ENCODE peak calls at places on chromosomes 1 and 21, in seven cellular contexts. A is CD4-positive, alpha-beta memory T cell; H is dorsolateral prefrontal cortex; G is astrocyte of the cerebellum; Q is BE2C; E is kidney; N is cardiac muscle cell. U is an unnamed sample.

GRCh38 chr1:115136706-115137105 is 47.4 kb upstream of the TSPAN2 start:
- DNase-seq in A (no peak), H (no peak), G (no peak), Q (no peak), E (no peak), N (no peak), U (no peak)

GRCh38 chr1:161082996-161083742 is 6.2 kb downstream of the NECTIN4 start:
- DNase-seq in A (no peak), H (no peak), G (peak; percentile 84), Q (peak; percentile 35), E (peak; percentile 96), N (peak; percentile 94), U (no peak)

GRCh38 chr1:204377800-204378608 is 18.3 kb upstream of the PLEKHA6 start:
- DNase-seq in A (peak; percentile 40), H (no peak), G (no peak), Q (peak; percentile 31), E (peak; percentile 79), N (no peak), U (peak; percentile 16)

GRCh38 chr1:31374511-31375196 is 1.8 kb upstream of the FABP3 start:
- DNase-seq in A (no peak), H (peak; percentile 25), G (no peak), Q (no peak), E (no peak), N (peak; percentile 18), U (no peak)

GRCh38 chr1:110880708-110881374 is 7.9 kb downstream of the CD53 start:
- DNase-seq in A (peak; percentile 67), H (no peak), G (no peak), Q (no peak), E (no peak), N (no peak), U (no peak)

GRCh38 chr1:4678318-4678717 is 23.9 kb downstream of the AJAP1 start:
- DNase-seq in A (no peak), H (no peak), G (no peak), Q (no peak), E (peak; percentile 6), N (no peak), U (no peak)

GRCh38 chr1:50659107-50659628 is 235.9 kb upstream of the DMRTA2 start:
- DNase-seq in A (no peak), H (no peak), G (no peak), Q (no peak), E (no peak), N (no peak), U (no peak)

GRCh38 chr1:206050655-206051235 is 2.2 kb upstream of the RHEX start:
- DNase-seq in A (peak; percentile 42), H (no peak), G (no peak), Q (no peak), E (peak; percentile 81), N (no peak), U (peak; percentile 100)

GRCh38 chr1:155327981-155328380 is 7.3 kb downstream of the RUSC1 start:
- DNase-seq in A (no peak), H (no peak), G (no peak), Q (no peak), E (no peak), N (no peak), U (no peak)

GRCh38 chr1:103948526-103948925 is 198.8 kb downstream of the AMY1C start:
- DNase-seq in A (no peak), H (no peak), G (no peak), Q (no peak), E (no peak), N (peak; percentile 2), U (no peak)

GRCh38 chr1:35406103-35406502 is 137.6 kb downstream of the ZMYM4 start:
- DNase-seq in A (no peak), H (no peak), G (no peak), Q (no peak), E (no peak), N (no peak), U (no peak)

GRCh38 chr1:86648255-86648654 is 56.1 kb upstream of the SH3GLB1 start:
- DNase-seq in A (no peak), H (no peak), G (peak; percentile 29), Q (no peak), E (no peak), N (peak; percentile 62), U (peak; percentile 3)

GRCh38 chr1:54671985-54672608 is 30.5 kb downstream of the MROH7 start:
- DNase-seq in A (peak; percentile 53), H (no peak), G (peak; percentile 20), Q (peak; percentile 65), E (no peak), N (peak; percentile 64), U (peak; percentile 19)

GRCh38 chr1:20376880-20377494 is 86.3 kb downstream of the VWA5B1 start:
- DNase-seq in A (peak; percentile 20), H (peak; percentile 68), G (no peak), Q (peak; percentile 48), E (no peak), N (peak; percentile 58), U (no peak)

GRCh38 chr21:31713973-31714740 is 17.8 kb downstream of the SCAF4 start:
- DNase-seq in A (no peak), H (no peak), G (no peak), Q (no peak), E (no peak), N (no peak), U (no peak)

GRCh38 chr1:59323879-59324278 is 27.0 kb downstream of the FGGY start:
- DNase-seq in A (no peak), H (no peak), G (no peak), Q (no peak), E (no peak), N (no peak), U (no peak)

GRCh38 chr1:70641868-70642267 is 230.8 kb downstream of the CTH start:
- DNase-seq in A (no peak), H (no peak), G (no peak), Q (no peak), E (no peak), N (no peak), U (no peak)

GRCh38 chr1:111736548-111737215 is 2.5 kb downstream of the INKA2 start:
- DNase-seq in A (no peak), H (peak; percentile 86), G (no peak), Q (no peak), E (peak; percentile 81), N (peak; percentile 72), U (no peak)

GRCh38 chr1:230430499-230430898 is 4.4 kb upstream of the PGBD5 start:
- DNase-seq in A (no peak), H (no peak), G (no peak), Q (no peak), E (no peak), N (no peak), U (no peak)

GRCh38 chr1:169804941-169805340 is 10.2 kb upstream of the METTL18 start:
- DNase-seq in A (no peak), H (no peak), G (no peak), Q (no peak), E (no peak), N (no peak), U (no peak)

GRCh38 chr1:89489037-89489729 is 35.4 kb upstream of the LRRC8B start:
- DNase-seq in A (no peak), H (no peak), G (peak; percentile 40), Q (no peak), E (no peak), N (peak; percentile 68), U (no peak)

GRCh38 chr1:69103213-69103612 is 464.5 kb upstream of the LRRC7 start:
- DNase-seq in A (no peak), H (no peak), G (no peak), Q (no peak), E (no peak), N (no peak), U (no peak)

GRCh38 chr1:218209351-218209861 is 75.7 kb upstream of the RRP15 start:
- DNase-seq in A (no peak), H (no peak), G (no peak), Q (no peak), E (no peak), N (peak; percentile 27), U (no peak)

GRCh38 chr21:30882907-30883597 is 1.7 kb upstream of the KRTAP11-1 start:
- DNase-seq in A (no peak), H (no peak), G (no peak), Q (no peak), E (no peak), N (no peak), U (no peak)

GRCh38 chr1:156359973-156360372 is 9.0 kb upstream of the RHBG start:
- DNase-seq in A (no peak), H (no peak), G (no peak), Q (peak; percentile 67), E (no peak), N (peak; percentile 51), U (no peak)

GRCh38 chr1:89877756-89878155 is 56.9 kb downstream of the LRRC8D start:
- DNase-seq in A (no peak), H (no peak), G (no peak), Q (no peak), E (no peak), N (peak; percentile 10), U (no peak)

DNA sequence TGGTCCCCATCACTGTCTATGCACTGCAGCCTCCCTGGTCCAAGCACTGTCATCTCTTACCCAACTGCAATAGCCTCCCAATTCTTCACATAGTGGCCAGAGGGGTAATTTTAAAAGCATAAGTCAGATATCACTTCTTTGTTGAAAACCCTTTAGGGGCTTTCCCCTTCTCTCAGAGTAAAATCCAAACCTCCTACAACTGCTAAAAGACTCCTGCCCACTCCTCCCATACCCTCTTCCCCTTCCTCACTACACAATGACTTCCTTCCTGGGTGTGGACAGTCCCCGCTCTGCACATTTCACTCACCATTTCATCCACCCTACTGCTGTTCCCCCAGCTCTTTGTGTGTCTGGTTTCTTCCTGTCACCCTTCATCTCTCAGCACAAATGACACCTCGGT is 8.3 kb downstream of the MCOLN2 start:
- DNase-seq in A (no peak), H (no peak), G (no peak), Q (no peak), E (no peak), N (no peak), U (no peak)
- H3K4me3 ChIP-seq in A (no peak overlapping the region), H (no peak overlapping the region), G (no peak overlapping the region), Q (no peak overlapping the region), E (no peak overlapping the region), N (no peak overlapping the region), U (no peak overlapping the region)

GRCh38 chr1:95232646-95233320 is 1.2 kb upstream of the RWDD3 start:
- DNase-seq in A (no peak), H (no peak), G (no peak), Q (no peak), E (no peak), N (peak; percentile 72), U (no peak)
- H3K4me3 ChIP-seq in A (peak overlapping the region; percentile 81), H (peak overlapping the region; percentile 94), G (peak overlapping the region; percentile 69), Q (no peak overlapping the region), E (peak overlapping the region; percentile 76), N (peak overlapping the region; percentile 61), U (no peak overlapping the region)

DNA sequence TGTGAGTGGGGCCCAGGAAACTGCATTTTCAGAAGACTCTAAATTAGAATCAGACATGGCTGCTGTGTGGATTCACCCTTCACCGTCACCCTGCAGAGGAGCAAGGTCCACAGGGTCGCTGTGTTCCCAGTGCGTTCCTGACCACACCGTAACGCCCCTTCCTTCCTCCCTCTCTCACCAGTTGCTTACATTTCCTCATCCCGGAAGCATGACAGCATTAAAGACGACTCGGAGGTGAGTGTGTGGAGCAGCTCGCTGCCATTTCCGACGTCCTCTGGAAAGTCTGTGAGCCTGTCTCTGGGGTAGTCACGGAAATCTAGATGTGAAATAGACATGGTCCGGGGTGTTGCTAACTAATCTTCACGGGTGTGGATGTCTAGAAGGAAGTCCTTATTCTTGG is 45.9 kb downstream of the FAAP20 start:
- DNase-seq in A (peak; percentile 82), H (no peak), G (no peak), Q (no peak), E (no peak), N (no peak), U (no peak)
- H3K4me3 ChIP-seq in A (peak overlapping the region; percentile 44), H (no peak overlapping the region), G (no peak overlapping the region), Q (no peak overlapping the region), E (no peak overlapping the region), N (no peak overlapping the region), U (no peak overlapping the region)

GRCh38 chr1:6241107-6241886 is 2.7 kb upstream of the HES3 start:
- DNase-seq in A (no peak), H (no peak), G (no peak), Q (no peak), E (peak; percentile 60), N (no peak), U (no peak)
- H3K4me3 ChIP-seq in A (no peak overlapping the region), H (peak overlapping the region; percentile 40), G (peak overlapping the region; percentile 15), Q (no peak overlapping the region), E (no peak overlapping the region), N (peak overlapping the region; percentile 15), U (no peak overlapping the region)

U was measured in GM12864.